ENCODE peak calls at places on chromosomes 12 and 14, in ten cellular contexts. N, M, F, T, D, Q, K, C, I and P are unnamed samples.

GRCh38 chr12:42213954-42214426 is 24.1 kb downstream of the YAF2 start:
- DNase-seq in N (peak), M (no peak), F (no peak), T (no peak), D (no peak), Q (no peak), K (peak), C (no peak), I (no peak), P (no peak)

GRCh38 chr12:109558374-109559199 is 14.7 kb downstream of the MMAB start:
- DNase-seq in N (no peak), M (no peak), F (no peak), T (no peak), D (no peak), Q (no peak), K (no peak), C (no peak), I (no peak), P (no peak)

GRCh38 chr12:113135178-113136127 is at the start of gene RASAL1:
- DNase-seq in N (no peak), M (peak), F (no peak), T (no peak), D (no peak), Q (peak), K (no peak), C (peak), I (peak), P (no peak)

GRCh38 chr12:116890330-116890729 is 9.1 kb upstream of the HRK start:
- DNase-seq in N (no peak), M (no peak), F (no peak), T (no peak), D (no peak), Q (no peak), K (no peak), C (no peak), I (no peak), P (no peak)

GRCh38 chr14:58815046-58815701 is 177.4 kb downstream of the DACT1 start:
- DNase-seq in N (peak), M (no peak), F (no peak), T (no peak), D (peak), Q (no peak), K (no peak), C (no peak), I (no peak), P (no peak)

GRCh38 chr12:131990066-131990979 is 40.6 kb downstream of the EP400 start:
- DNase-seq in N (no peak), M (peak), F (no peak), T (no peak), D (no peak), Q (no peak), K (no peak), C (no peak), I (no peak), P (no peak)

GRCh38 chr12:73106896-73107295 is 834.7 kb downstream of the TRHDE start:
- DNase-seq in N (no peak), M (no peak), F (no peak), T (no peak), D (no peak), Q (no peak), K (no peak), C (no peak), I (no peak), P (no peak)

GRCh38 chr12:79566452-79566851 is 124.3 kb downstream of the PAWR start:
- DNase-seq in N (no peak), M (no peak), F (no peak), T (no peak), D (no peak), Q (no peak), K (no peak), C (no peak), I (no peak), P (peak)

GRCh38 chr14:103916636-103917262 is 11.5 kb upstream of the TDRD9 start:
- DNase-seq in N (no peak), M (no peak), F (no peak), T (no peak), D (no peak), Q (no peak), K (no peak), C (no peak), I (no peak), P (no peak)

GRCh38 chr14:96574171-96574632 is 72.0 kb downstream of the PAPOLA start:
- DNase-seq in N (no peak), M (no peak), F (no peak), T (no peak), D (no peak), Q (no peak), K (no peak), C (no peak), I (no peak), P (no peak)

GRCh38 chr12:120043421-120043820 is 54.4 kb downstream of the BICDL1 start:
- DNase-seq in N (no peak), M (no peak), F (no peak), T (no peak), D (no peak), Q (no peak), K (no peak), C (no peak), I (no peak), P (no peak)

GRCh38 chr12:126617312-126617711 is 1552.1 kb downstream of the AACS start:
- DNase-seq in N (no peak), M (no peak), F (no peak), T (no peak), D (no peak), Q (no peak), K (no peak), C (no peak), I (no peak), P (no peak)

GRCh38 chr12:13924286-13924685 is 57.1 kb downstream of the GRIN2B start:
- DNase-seq in N (no peak), M (no peak), F (no peak), T (no peak), D (no peak), Q (no peak), K (no peak), C (no peak), I (no peak), P (no peak)